ENCODE peak calls at places on chromosomes 3 and 15, in seven cellular contexts. One of them, this sample, is unnamed.

GRCh38 chr3:27544372-27544865 is 60.2 kb upstream of the SLC4A7 start:
- DNase-seq in HepG2: no peak
- DNase-seq in GM12878: no peak
- DNase-seq in breast epithelium: no peak
- DNase-seq in GM23338: no peak
- DNase-seq in suprapubic skin: no peak
- DNase-seq in endothelial cell of umbilical vein: peak
- DNase-seq in this sample: no peak

GRCh38 chr3:119322523-119323400 is 28.6 kb downstream of the ARHGAP31 start:
- DNase-seq in HepG2: peak
- DNase-seq in GM12878: peak
- DNase-seq in breast epithelium: peak
- DNase-seq in GM23338: peak
- DNase-seq in suprapubic skin: peak
- DNase-seq in endothelial cell of umbilical vein: peak
- DNase-seq in this sample: peak

GRCh38 chr3:38084019-38084968 is 45.3 kb downstream of the DLEC1 start:
- DNase-seq in HepG2: peak
- DNase-seq in GM12878: no peak
- DNase-seq in breast epithelium: no peak
- DNase-seq in GM23338: no peak
- DNase-seq in suprapubic skin: no peak
- DNase-seq in endothelial cell of umbilical vein: no peak
- DNase-seq in this sample: no peak

GRCh38 chr3:58383904-58384303 is 49.7 kb downstream of the PDHB start:
- DNase-seq in HepG2: no peak
- DNase-seq in GM12878: no peak
- DNase-seq in breast epithelium: peak
- DNase-seq in GM23338: no peak
- DNase-seq in suprapubic skin: no peak
- DNase-seq in endothelial cell of umbilical vein: no peak
- DNase-seq in this sample: no peak

GRCh38 chr3:14227866-14228265 is 49.2 kb downstream of the LSM3 start:
- DNase-seq in HepG2: no peak
- DNase-seq in GM12878: no peak
- DNase-seq in breast epithelium: no peak
- DNase-seq in GM23338: no peak
- DNase-seq in suprapubic skin: no peak
- DNase-seq in endothelial cell of umbilical vein: no peak
- DNase-seq in this sample: no peak

GRCh38 chr15:70242962-70243685 is 145.4 kb upstream of the TLE3 start:
- DNase-seq in HepG2: no peak
- DNase-seq in GM12878: no peak
- DNase-seq in breast epithelium: no peak
- DNase-seq in GM23338: no peak
- DNase-seq in suprapubic skin: peak
- DNase-seq in endothelial cell of umbilical vein: no peak
- DNase-seq in this sample: peak

GRCh38 chr3:23809294-23809693 is 3.5 kb downstream of the UBE2E1 start:
- DNase-seq in HepG2: no peak
- DNase-seq in GM12878: no peak
- DNase-seq in breast epithelium: no peak
- DNase-seq in GM23338: no peak
- DNase-seq in suprapubic skin: no peak
- DNase-seq in endothelial cell of umbilical vein: no peak
- DNase-seq in this sample: no peak

GRCh38 chr3:25940935-25941334 is 151.0 kb downstream of the OXSM start:
- DNase-seq in HepG2: no peak
- DNase-seq in GM12878: no peak
- DNase-seq in breast epithelium: no peak
- DNase-seq in GM23338: no peak
- DNase-seq in suprapubic skin: no peak
- DNase-seq in endothelial cell of umbilical vein: no peak
- DNase-seq in this sample: no peak

GRCh38 chr3:28915711-28916481 is 365.0 kb upstream of the RBMS3 start:
- DNase-seq in HepG2: no peak
- DNase-seq in GM12878: no peak
- DNase-seq in breast epithelium: no peak
- DNase-seq in GM23338: peak
- DNase-seq in suprapubic skin: no peak
- DNase-seq in endothelial cell of umbilical vein: peak
- DNase-seq in this sample: no peak

GRCh38 chr3:37973250-37974054 is 17.1 kb upstream of the VILL start:
- DNase-seq in HepG2: no peak
- DNase-seq in GM12878: no peak
- DNase-seq in breast epithelium: no peak
- DNase-seq in GM23338: peak
- DNase-seq in suprapubic skin: no peak
- DNase-seq in endothelial cell of umbilical vein: no peak
- DNase-seq in this sample: no peak

GRCh38 chr3:27114684-27115083 is 254.5 kb downstream of the NEK10 start:
- DNase-seq in HepG2: peak
- DNase-seq in GM12878: no peak
- DNase-seq in breast epithelium: no peak
- DNase-seq in GM23338: no peak
- DNase-seq in suprapubic skin: no peak
- DNase-seq in endothelial cell of umbilical vein: no peak
- DNase-seq in this sample: no peak

GRCh38 chr3:32320080-32320479 is 71.6 kb upstream of the CMTM7 start:
- DNase-seq in HepG2: no peak
- DNase-seq in GM12878: no peak
- DNase-seq in breast epithelium: no peak
- DNase-seq in GM23338: no peak
- DNase-seq in suprapubic skin: no peak
- DNase-seq in endothelial cell of umbilical vein: no peak
- DNase-seq in this sample: no peak

GRCh38 chr3:88896026-88896425 is 211.4 kb upstream of the EPHA3 start:
- DNase-seq in HepG2: no peak
- DNase-seq in GM12878: no peak
- DNase-seq in breast epithelium: no peak
- DNase-seq in GM23338: no peak
- DNase-seq in suprapubic skin: no peak
- DNase-seq in endothelial cell of umbilical vein: no peak
- DNase-seq in this sample: no peak

GRCh38 chr3:183775781-183776180 is 49.6 kb downstream of the MAP6D1 start:
- DNase-seq in HepG2: no peak
- DNase-seq in GM12878: no peak
- DNase-seq in breast epithelium: no peak
- DNase-seq in GM23338: no peak
- DNase-seq in suprapubic skin: no peak
- DNase-seq in endothelial cell of umbilical vein: no peak
- DNase-seq in this sample: no peak

GRCh38 chr15:71656425-71656824 is 153.9 kb upstream of the NR2E3 start:
- DNase-seq in HepG2: no peak
- DNase-seq in GM12878: no peak
- DNase-seq in breast epithelium: no peak
- DNase-seq in GM23338: no peak
- DNase-seq in suprapubic skin: no peak
- DNase-seq in endothelial cell of umbilical vein: no peak
- DNase-seq in this sample: no peak

GRCh38 chr3:129119365-129120100 is 2.1 kb downstream of the RAB43 start:
- DNase-seq in HepG2: peak
- DNase-seq in GM12878: no peak
- DNase-seq in breast epithelium: no peak
- DNase-seq in GM23338: no peak
- DNase-seq in suprapubic skin: no peak
- DNase-seq in endothelial cell of umbilical vein: peak
- DNase-seq in this sample: peak

GRCh38 chr3:14122301-14122700 is 2.4 kb downstream of the CHCHD4 start:
- DNase-seq in HepG2: no peak
- DNase-seq in GM12878: no peak
- DNase-seq in breast epithelium: no peak
- DNase-seq in GM23338: no peak
- DNase-seq in suprapubic skin: no peak
- DNase-seq in endothelial cell of umbilical vein: no peak
- DNase-seq in this sample: no peak

GRCh38 chr15:36814085-36814484 is 234.7 kb downstream of the CDIN1 start:
- DNase-seq in HepG2: peak
- DNase-seq in GM12878: no peak
- DNase-seq in breast epithelium: no peak
- DNase-seq in GM23338: no peak
- DNase-seq in suprapubic skin: no peak
- DNase-seq in endothelial cell of umbilical vein: peak
- DNase-seq in this sample: no peak
- TF ChIP-seq POLR2AphosphoS5 in HepG2: no peak
- TF ChIP-seq POLR2AphosphoS5 in GM12878: no peak
- TF ChIP-seq POLR2AphosphoS5 in breast epithelium: no peak
- TF ChIP-seq POLR2AphosphoS5 in GM23338: no peak
- TF ChIP-seq POLR2AphosphoS5 in suprapubic skin: no peak
- TF ChIP-seq POLR2AphosphoS5 in endothelial cell of umbilical vein: no peak
- TF ChIP-seq POLR2AphosphoS5 in this sample: no peak

DNA sequence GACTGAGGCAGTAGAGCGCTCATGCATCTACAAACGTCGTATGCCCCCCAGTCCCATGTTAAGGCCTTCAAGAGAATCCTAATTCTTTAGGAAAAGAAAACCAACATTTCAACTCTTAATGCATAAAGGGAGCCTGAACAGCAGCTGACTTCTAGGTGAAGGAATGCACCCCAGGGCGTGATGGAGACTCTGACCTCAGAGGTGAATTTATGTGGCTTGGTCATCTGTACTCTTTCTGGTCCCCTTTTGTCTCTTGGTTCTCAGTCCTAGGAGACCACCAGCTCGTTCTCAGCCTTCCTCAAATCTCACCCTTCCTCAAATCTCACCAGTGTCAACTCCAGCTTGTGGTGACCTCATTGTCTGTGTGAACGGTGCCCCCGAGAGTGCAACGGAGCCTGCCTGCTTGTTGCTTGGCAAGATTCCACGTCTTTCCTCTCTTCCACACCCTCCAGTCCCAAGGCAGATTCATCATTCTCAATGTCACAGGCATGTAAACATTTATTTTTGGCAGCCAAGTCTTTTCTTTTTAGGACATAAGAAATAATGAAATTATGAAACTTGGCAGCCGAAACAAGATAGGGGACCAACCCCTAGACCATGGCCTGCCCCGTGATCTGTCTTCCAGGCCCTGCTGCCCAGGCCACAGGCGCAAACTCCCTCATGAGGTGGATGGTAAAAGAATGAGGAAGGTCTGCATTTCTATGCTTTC is 166.2 kb downstream of the ADAMTS17 start:
- DNase-seq in HepG2: no peak
- DNase-seq in GM12878: no peak
- DNase-seq in breast epithelium: no peak
- DNase-seq in GM23338: no peak
- DNase-seq in suprapubic skin: no peak
- DNase-seq in endothelial cell of umbilical vein: no peak
- DNase-seq in this sample: no peak
- TF ChIP-seq POLR2AphosphoS5 in HepG2: no peak
- TF ChIP-seq POLR2AphosphoS5 in GM12878: no peak
- TF ChIP-seq POLR2AphosphoS5 in breast epithelium: no peak
- TF ChIP-seq POLR2AphosphoS5 in GM23338: no peak
- TF ChIP-seq POLR2AphosphoS5 in suprapubic skin: no peak
- TF ChIP-seq POLR2AphosphoS5 in endothelial cell of umbilical vein: no peak
- TF ChIP-seq POLR2AphosphoS5 in this sample: no peak

DNA sequence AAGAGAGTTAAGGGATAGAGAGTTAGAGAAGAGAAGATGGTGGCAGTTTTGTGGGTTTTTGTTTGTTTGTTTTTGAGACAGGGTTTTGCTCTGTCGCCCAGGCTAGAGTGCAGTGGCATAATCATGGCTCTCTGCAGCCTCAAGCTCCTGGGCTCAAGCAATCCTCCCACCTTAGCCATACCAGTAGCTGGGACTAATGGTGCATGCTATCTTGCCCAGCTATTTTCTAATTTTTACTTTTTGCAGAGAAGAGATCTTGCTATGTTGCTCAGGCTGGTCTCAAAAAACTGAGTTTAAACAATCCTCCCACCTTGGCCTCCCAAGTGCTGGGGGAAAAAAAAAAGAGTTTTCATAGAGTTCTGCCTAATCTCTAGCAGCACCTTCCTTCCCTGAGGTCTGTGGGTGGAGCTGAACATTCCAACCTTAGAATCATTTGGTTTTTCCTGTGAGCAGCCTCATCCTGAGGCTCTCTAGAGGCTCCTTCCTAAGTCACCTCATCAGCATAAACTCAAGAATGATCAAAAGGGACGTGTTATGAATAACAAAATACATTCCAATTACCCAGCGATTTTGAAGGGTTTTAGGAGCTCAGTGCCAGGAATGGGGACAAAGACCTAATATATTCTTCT is 180.6 kb downstream of the LSAMP start:
- DNase-seq in HepG2: no peak
- DNase-seq in GM12878: no peak
- DNase-seq in breast epithelium: no peak
- DNase-seq in GM23338: peak
- DNase-seq in suprapubic skin: no peak
- DNase-seq in endothelial cell of umbilical vein: no peak
- DNase-seq in this sample: no peak
- TF ChIP-seq POLR2AphosphoS5 in HepG2: no peak
- TF ChIP-seq POLR2AphosphoS5 in GM12878: no peak
- TF ChIP-seq POLR2AphosphoS5 in breast epithelium: no peak
- TF ChIP-seq POLR2AphosphoS5 in GM23338: no peak
- TF ChIP-seq POLR2AphosphoS5 in suprapubic skin: no peak
- TF ChIP-seq POLR2AphosphoS5 in endothelial cell of umbilical vein: no peak
- TF ChIP-seq POLR2AphosphoS5 in this sample: no peak

DNA sequence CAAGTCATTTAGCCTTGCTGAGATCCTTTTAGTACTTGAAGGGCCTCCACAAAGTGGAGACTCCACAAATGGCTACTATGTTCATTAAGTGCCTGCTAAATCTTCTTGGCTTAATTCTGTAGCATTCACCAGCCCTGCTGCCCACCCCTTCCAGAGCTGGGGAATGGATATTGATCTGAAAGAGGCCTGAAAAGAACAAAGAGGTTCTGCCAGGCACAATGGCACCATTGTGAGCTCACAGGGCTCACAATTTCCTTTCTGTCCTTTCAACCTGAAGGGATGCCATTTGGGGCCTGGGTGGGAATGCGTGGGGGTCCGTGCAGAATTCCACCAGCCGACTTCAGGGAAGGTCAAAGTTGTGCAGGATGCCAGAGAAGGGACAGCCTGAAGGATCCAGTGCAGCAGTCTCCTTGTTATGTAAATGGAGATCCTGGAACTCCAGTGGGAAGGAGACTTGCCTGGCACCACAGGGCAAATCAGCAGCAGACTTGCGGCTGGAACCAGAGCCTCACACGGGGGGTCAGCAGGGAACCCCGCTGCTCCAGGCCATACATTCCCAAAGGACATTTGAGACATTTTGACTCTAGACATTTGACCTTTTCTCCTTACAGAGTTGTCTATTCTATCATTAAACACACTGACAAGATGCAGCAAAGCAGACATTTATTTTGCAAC is 21.6 kb upstream of the MORF4L1 start:
- DNase-seq in HepG2: peak
- DNase-seq in GM12878: no peak
- DNase-seq in breast epithelium: no peak
- DNase-seq in GM23338: peak
- DNase-seq in suprapubic skin: peak
- DNase-seq in endothelial cell of umbilical vein: no peak
- DNase-seq in this sample: peak
- TF ChIP-seq POLR2AphosphoS5 in HepG2: no peak
- TF ChIP-seq POLR2AphosphoS5 in GM12878: no peak
- TF ChIP-seq POLR2AphosphoS5 in breast epithelium: no peak
- TF ChIP-seq POLR2AphosphoS5 in GM23338: no peak
- TF ChIP-seq POLR2AphosphoS5 in suprapubic skin: no peak
- TF ChIP-seq POLR2AphosphoS5 in endothelial cell of umbilical vein: no peak
- TF ChIP-seq POLR2AphosphoS5 in this sample: no peak

This sample was measured in spleen.